ENCODE peak calls at places on chromosomes 11 and 22, in ten cellular contexts. One of them, this sample, is unnamed.
A peak's percentile ranks its signal among the peaks of the same experiment; 100 is the strongest.

GRCh38 chr11:16809901-16810668 is 71.6 kb downstream of the C11orf58 start:
- DNase-seq in testis: no peak
- DNase-seq in cardiac fibroblast: peak; percentile 90
- DNase-seq in fibroblast of lung: peak; percentile 53
- DNase-seq in endodermal cell: no peak
- DNase-seq in BJ: no peak
- DNase-seq in lower lobe of right lung: no peak
- DNase-seq in transverse colon: no peak
- DNase-seq in AG10803: peak; percentile 58
- DNase-seq in cardiac muscle cell: peak; percentile 74
- DNase-seq in this sample: no peak

GRCh38 chr11:19670030-19670761 is 42.4 kb upstream of the NAV2 start:
- DNase-seq in cardiac muscle cell: no peak
- DNase-seq in fibroblast of lung: peak; percentile 60
- DNase-seq in lower lobe of right lung: no peak
- DNase-seq in testis: no peak
- DNase-seq in transverse colon: no peak
- DNase-seq in endodermal cell: peak; percentile 95
- DNase-seq in AG10803: peak; percentile 50
- DNase-seq in cardiac fibroblast: peak; percentile 41
- DNase-seq in BJ: no peak
- DNase-seq in this sample: no peak

GRCh38 chr11:110128161-110128560 is 35.0 kb downstream of the ZC3H12C start:
- DNase-seq in cardiac muscle cell: peak; percentile 42
- DNase-seq in cardiac fibroblast: peak; percentile 44
- DNase-seq in lower lobe of right lung: no peak
- DNase-seq in endodermal cell: peak; percentile 85
- DNase-seq in BJ: peak; percentile 11
- DNase-seq in fibroblast of lung: peak; percentile 32
- DNase-seq in transverse colon: no peak
- DNase-seq in AG10803: peak; percentile 66
- DNase-seq in testis: no peak
- DNase-seq in this sample: peak; percentile 55

GRCh38 chr11:12182650-12183511 is 72.5 kb downstream of the MICAL2 start:
- DNase-seq in fibroblast of lung: peak; percentile 99
- DNase-seq in cardiac muscle cell: peak; percentile 98
- DNase-seq in AG10803: peak; percentile 99
- DNase-seq in endodermal cell: peak; percentile 72
- DNase-seq in BJ: peak; percentile 96
- DNase-seq in lower lobe of right lung: no peak
- DNase-seq in testis: peak; percentile 71
- DNase-seq in cardiac fibroblast: peak; percentile 97
- DNase-seq in transverse colon: no peak
- DNase-seq in this sample: peak; percentile 92

GRCh38 chr22:32396746-32397145 is 15.3 kb downstream of the RTCB start:
- DNase-seq in testis: no peak
- DNase-seq in BJ: peak; percentile 14
- DNase-seq in endodermal cell: no peak
- DNase-seq in transverse colon: no peak
- DNase-seq in AG10803: peak; percentile 75
- DNase-seq in lower lobe of right lung: peak; percentile 76
- DNase-seq in cardiac fibroblast: peak; percentile 18
- DNase-seq in cardiac muscle cell: peak; percentile 3
- DNase-seq in fibroblast of lung: peak; percentile 13
- DNase-seq in this sample: peak; percentile 66

GRCh38 chr11:124315052-124315451 is 1.3 kb upstream of the OR8D1 start:
- DNase-seq in testis: no peak
- DNase-seq in cardiac muscle cell: no peak
- DNase-seq in fibroblast of lung: peak; percentile 66
- DNase-seq in lower lobe of right lung: no peak
- DNase-seq in transverse colon: no peak
- DNase-seq in endodermal cell: no peak
- DNase-seq in AG10803: peak; percentile 4
- DNase-seq in cardiac fibroblast: no peak
- DNase-seq in BJ: no peak
- DNase-seq in this sample: no peak

GRCh38 chr11:5690736-5691135 is 1.1 kb downstream of the TRIM22 start:
- DNase-seq in fibroblast of lung: peak; percentile 41
- DNase-seq in transverse colon: no peak
- DNase-seq in lower lobe of right lung: no peak
- DNase-seq in endodermal cell: no peak
- DNase-seq in cardiac fibroblast: peak; percentile 38
- DNase-seq in testis: peak; percentile 49
- DNase-seq in AG10803: peak; percentile 59
- DNase-seq in cardiac muscle cell: peak; percentile 46
- DNase-seq in BJ: no peak
- DNase-seq in this sample: no peak

GRCh38 chr11:117985953-117986887 is at the start of gene IL10RA:
- DNase-seq in BJ: no peak
- DNase-seq in transverse colon: peak; percentile 90
- DNase-seq in endodermal cell: peak; percentile 95
- DNase-seq in cardiac muscle cell: peak; percentile 63
- DNase-seq in testis: peak; percentile 78
- DNase-seq in cardiac fibroblast: peak; percentile 42
- DNase-seq in fibroblast of lung: peak; percentile 52
- DNase-seq in AG10803: peak; percentile 12
- DNase-seq in lower lobe of right lung: peak; percentile 93
- DNase-seq in this sample: no peak

GRCh38 chr11:44300881-44301855 is 8.8 kb downstream of the ALX4 start:
- DNase-seq in cardiac muscle cell: peak; percentile 83
- DNase-seq in endodermal cell: no peak
- DNase-seq in testis: no peak
- DNase-seq in transverse colon: no peak
- DNase-seq in lower lobe of right lung: no peak
- DNase-seq in fibroblast of lung: no peak
- DNase-seq in cardiac fibroblast: peak; percentile 70
- DNase-seq in BJ: peak; percentile 58
- DNase-seq in AG10803: peak; percentile 49
- DNase-seq in this sample: no peak

GRCh38 chr11:95716266-95716665 is 73.3 kb downstream of the FAM76B start:
- DNase-seq in cardiac fibroblast: no peak
- DNase-seq in BJ: no peak
- DNase-seq in testis: no peak
- DNase-seq in fibroblast of lung: peak; percentile 69
- DNase-seq in transverse colon: no peak
- DNase-seq in AG10803: peak; percentile 27
- DNase-seq in cardiac muscle cell: peak; percentile 41
- DNase-seq in lower lobe of right lung: no peak
- DNase-seq in endodermal cell: no peak
- DNase-seq in this sample: no peak

GRCh38 chr22:49733631-49734030 is 94.0 kb downstream of the BRD1 start:
- DNase-seq in BJ: no peak
- DNase-seq in cardiac muscle cell: no peak
- DNase-seq in testis: no peak
- DNase-seq in cardiac fibroblast: no peak
- DNase-seq in endodermal cell: peak; percentile 13
- DNase-seq in AG10803: no peak
- DNase-seq in transverse colon: no peak
- DNase-seq in fibroblast of lung: no peak
- DNase-seq in lower lobe of right lung: no peak
- DNase-seq in this sample: no peak

GRCh38 chr11:120385110-120385509 is 48.9 kb downstream of the ARHGEF12 start:
- DNase-seq in cardiac muscle cell: peak; percentile 42
- DNase-seq in transverse colon: no peak
- DNase-seq in testis: no peak
- DNase-seq in BJ: no peak
- DNase-seq in lower lobe of right lung: no peak
- DNase-seq in AG10803: no peak
- DNase-seq in fibroblast of lung: peak; percentile 69
- DNase-seq in cardiac fibroblast: peak; percentile 12
- DNase-seq in endodermal cell: no peak
- DNase-seq in this sample: no peak

GRCh38 chr11:113664981-113665710 is 41.0 kb downstream of the TMPRSS5 start:
- DNase-seq in fibroblast of lung: peak; percentile 43
- DNase-seq in endodermal cell: peak; percentile 9
- DNase-seq in BJ: no peak
- DNase-seq in testis: no peak
- DNase-seq in cardiac fibroblast: no peak
- DNase-seq in cardiac muscle cell: no peak
- DNase-seq in AG10803: no peak
- DNase-seq in transverse colon: no peak
- DNase-seq in lower lobe of right lung: no peak
- DNase-seq in this sample: no peak

GRCh38 chr11:37804666-37805065 is 1206.6 kb upstream of the RAG2 start:
- DNase-seq in transverse colon: no peak
- DNase-seq in cardiac fibroblast: peak; percentile 15
- DNase-seq in lower lobe of right lung: no peak
- DNase-seq in testis: no peak
- DNase-seq in endodermal cell: no peak
- DNase-seq in BJ: no peak
- DNase-seq in cardiac muscle cell: no peak
- DNase-seq in AG10803: no peak
- DNase-seq in fibroblast of lung: no peak
- DNase-seq in this sample: no peak

GRCh38 chr11:105130189-105130813 is 9.3 kb downstream of the CARD18 start:
- DNase-seq in lower lobe of right lung: no peak
- DNase-seq in cardiac fibroblast: no peak
- DNase-seq in fibroblast of lung: no peak
- DNase-seq in transverse colon: no peak
- DNase-seq in testis: no peak
- DNase-seq in cardiac muscle cell: no peak
- DNase-seq in AG10803: no peak
- DNase-seq in BJ: no peak
- DNase-seq in endodermal cell: no peak
- DNase-seq in this sample: no peak

GRCh38 chr11:27921472-27921871 is 186.5 kb downstream of the KIF18A start:
- DNase-seq in transverse colon: no peak
- DNase-seq in BJ: no peak
- DNase-seq in cardiac muscle cell: peak; percentile 10
- DNase-seq in lower lobe of right lung: no peak
- DNase-seq in endodermal cell: no peak
- DNase-seq in testis: no peak
- DNase-seq in fibroblast of lung: no peak
- DNase-seq in AG10803: no peak
- DNase-seq in cardiac fibroblast: no peak
- DNase-seq in this sample: no peak

GRCh38 chr11:103806130-103806900 is 230.1 kb upstream of the DDI1 start:
- DNase-seq in cardiac fibroblast: peak; percentile 91
- DNase-seq in transverse colon: no peak
- DNase-seq in testis: no peak
- DNase-seq in fibroblast of lung: peak; percentile 91
- DNase-seq in lower lobe of right lung: no peak
- DNase-seq in BJ: peak; percentile 49
- DNase-seq in cardiac muscle cell: peak; percentile 87
- DNase-seq in AG10803: peak; percentile 79
- DNase-seq in endodermal cell: no peak
- DNase-seq in this sample: peak; percentile 27

GRCh38 chr22:20998411-20999336 is 3.2 kb downstream of the THAP7 start:
- DNase-seq in cardiac fibroblast: no peak
- DNase-seq in AG10803: no peak
- DNase-seq in transverse colon: no peak
- DNase-seq in testis: no peak
- DNase-seq in BJ: no peak
- DNase-seq in lower lobe of right lung: no peak
- DNase-seq in cardiac muscle cell: no peak
- DNase-seq in endodermal cell: no peak
- DNase-seq in fibroblast of lung: peak; percentile 29
- DNase-seq in this sample: no peak

GRCh38 chr22:22392131-22392530 is 116.4 kb downstream of the ZNF280B start:
- DNase-seq in BJ: no peak
- DNase-seq in fibroblast of lung: no peak
- DNase-seq in transverse colon: no peak
- DNase-seq in endodermal cell: no peak
- DNase-seq in AG10803: no peak
- DNase-seq in cardiac fibroblast: no peak
- DNase-seq in testis: no peak
- DNase-seq in cardiac muscle cell: no peak
- DNase-seq in lower lobe of right lung: no peak
- DNase-seq in this sample: no peak

GRCh38 chr11:121927359-121927758 is 188.7 kb downstream of the BLID start:
- DNase-seq in endodermal cell: peak; percentile 55
- DNase-seq in fibroblast of lung: no peak
- DNase-seq in transverse colon: no peak
- DNase-seq in testis: no peak
- DNase-seq in cardiac muscle cell: no peak
- DNase-seq in BJ: no peak
- DNase-seq in cardiac fibroblast: no peak
- DNase-seq in lower lobe of right lung: no peak
- DNase-seq in AG10803: no peak
- DNase-seq in this sample: no peak
- TF ChIP-seq CTCF in endodermal cell: no peak
- TF ChIP-seq CTCF in fibroblast of lung: no peak
- TF ChIP-seq CTCF in transverse colon: no peak
- TF ChIP-seq CTCF in testis: no peak
- TF ChIP-seq CTCF in cardiac muscle cell: no peak
- TF ChIP-seq CTCF in BJ: no peak
- TF ChIP-seq CTCF in cardiac fibroblast: no peak
- TF ChIP-seq CTCF in lower lobe of right lung: no peak
- TF ChIP-seq CTCF in AG10803: no peak
- TF ChIP-seq CTCF in this sample: no peak

GRCh38 chr11:75035911-75036536 is 47.3 kb downstream of the NEU3 start:
- DNase-seq in lower lobe of right lung: no peak
- DNase-seq in transverse colon: peak; percentile 14
- DNase-seq in BJ: no peak
- DNase-seq in AG10803: no peak
- DNase-seq in fibroblast of lung: no peak
- DNase-seq in endodermal cell: peak; percentile 35
- DNase-seq in cardiac fibroblast: no peak
- DNase-seq in testis: no peak
- DNase-seq in cardiac muscle cell: no peak
- DNase-seq in this sample: no peak
- TF ChIP-seq CTCF in lower lobe of right lung: no peak
- TF ChIP-seq CTCF in transverse colon: no peak
- TF ChIP-seq CTCF in BJ: no peak
- TF ChIP-seq CTCF in AG10803: no peak
- TF ChIP-seq CTCF in fibroblast of lung: no peak
- TF ChIP-seq CTCF in endodermal cell: no peak
- TF ChIP-seq CTCF in cardiac fibroblast: no peak
- TF ChIP-seq CTCF in testis: no peak
- TF ChIP-seq CTCF in cardiac muscle cell: no peak
- TF ChIP-seq CTCF in this sample: no peak

GRCh38 chr11:66293777-66294625 is 2.3 kb downstream of the TMEM151A start:
- DNase-seq in cardiac fibroblast: no peak
- DNase-seq in cardiac muscle cell: no peak
- DNase-seq in endodermal cell: peak; percentile 47
- DNase-seq in AG10803: no peak
- DNase-seq in BJ: no peak
- DNase-seq in testis: no peak
- DNase-seq in lower lobe of right lung: no peak
- DNase-seq in transverse colon: no peak
- DNase-seq in fibroblast of lung: no peak
- DNase-seq in this sample: no peak
- TF ChIP-seq CTCF in cardiac fibroblast: no peak
- TF ChIP-seq CTCF in cardiac muscle cell: no peak
- TF ChIP-seq CTCF in endodermal cell: no peak
- TF ChIP-seq CTCF in AG10803: no peak
- TF ChIP-seq CTCF in BJ: no peak
- TF ChIP-seq CTCF in testis: no peak
- TF ChIP-seq CTCF in lower lobe of right lung: no peak
- TF ChIP-seq CTCF in transverse colon: no peak
- TF ChIP-seq CTCF in fibroblast of lung: no peak
- TF ChIP-seq CTCF in this sample: no peak

DNA sequence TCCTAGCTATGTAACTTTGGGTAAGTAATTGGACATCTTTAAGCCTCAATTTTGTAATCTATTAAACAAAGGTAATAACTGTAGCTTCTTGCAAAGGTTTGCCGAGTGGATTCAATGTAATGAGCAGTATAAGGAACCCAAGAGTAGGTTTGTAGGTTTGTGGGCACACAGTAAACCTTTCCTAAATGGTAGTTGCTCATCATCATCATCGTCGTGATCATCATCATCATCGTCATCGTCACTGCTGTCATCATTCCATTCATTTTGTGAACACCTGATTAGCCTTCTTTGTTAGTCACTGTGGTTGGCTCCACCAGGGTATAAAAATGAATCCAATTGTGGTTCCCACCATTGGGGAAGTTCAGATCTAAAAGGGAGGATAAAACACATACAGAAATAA is 223.1 kb upstream of the KIRREL3 start:
- DNase-seq in cardiac fibroblast: no peak
- DNase-seq in transverse colon: no peak
- DNase-seq in lower lobe of right lung: no peak
- DNase-seq in cardiac muscle cell: no peak
- DNase-seq in fibroblast of lung: no peak
- DNase-seq in testis: no peak
- DNase-seq in AG10803: no peak
- DNase-seq in endodermal cell: no peak
- DNase-seq in BJ: no peak
- DNase-seq in this sample: no peak
- TF ChIP-seq CTCF in cardiac fibroblast: no peak
- TF ChIP-seq CTCF in transverse colon: no peak
- TF ChIP-seq CTCF in lower lobe of right lung: no peak
- TF ChIP-seq CTCF in cardiac muscle cell: no peak
- TF ChIP-seq CTCF in fibroblast of lung: no peak
- TF ChIP-seq CTCF in testis: no peak
- TF ChIP-seq CTCF in AG10803: no peak
- TF ChIP-seq CTCF in endodermal cell: no peak
- TF ChIP-seq CTCF in BJ: no peak
- TF ChIP-seq CTCF in this sample: no peak